ENCODE peak calls at places on chromosomes 5 and 9, in five cellular contexts. R is endothelial cell of umbilical vein, C is vagina, N is transverse colon, L is prostate gland. B is an unnamed sample.

GRCh38 chr9:130766031-130766903 is 68.8 kb upstream of the ABL1 start:
- DNase-seq in R (no peak), C (no peak), N (peak; percentile 55), L (no peak), B (no peak)

GRCh38 chr5:73380052-73380451 is 68.5 kb downstream of the FOXD1 start:
- DNase-seq in R (no peak), C (no peak), N (no peak), L (no peak), B (no peak)

GRCh38 chr9:126335837-126336236 is 9.2 kb downstream of the MVB12B start:
- DNase-seq in R (peak; percentile 40), C (no peak), N (no peak), L (no peak), B (no peak)

GRCh38 chr5:137320056-137321045 is 178.8 kb downstream of the SPOCK1 start:
- DNase-seq in R (peak; percentile 79), C (no peak), N (no peak), L (peak; percentile 49), B (peak; percentile 20)

GRCh38 chr5:27962201-27962600 is 923.8 kb upstream of the CDH9 start:
- DNase-seq in R (no peak), C (no peak), N (no peak), L (no peak), B (no peak)

GRCh38 chr5:66596791-66597757 is 881 bp downstream of the MAST4 start:
- DNase-seq in R (peak; percentile 20), C (no peak), N (peak; percentile 19), L (peak; percentile 93), B (peak; percentile 26)

GRCh38 chr5:136056771-136057335 is 28.1 kb downstream of the TGFBI start:
- DNase-seq in R (no peak), C (no peak), N (no peak), L (no peak), B (no peak)

GRCh38 chr5:181044662-181045305 is 4.7 kb downstream of the BTNL9 start:
- DNase-seq in R (no peak), C (peak; percentile 89), N (no peak), L (no peak), B (no peak)

GRCh38 chr5:117454716-117455212 is 880.1 kb upstream of the SEMA6A start:
- DNase-seq in R (no peak), C (no peak), N (peak; percentile 74), L (peak; percentile 25), B (peak; percentile 51)

GRCh38 chr5:128082551-128083032 is 974 bp upstream of the SLC12A2 start:
- DNase-seq in R (no peak), C (no peak), N (no peak), L (no peak), B (no peak)

GRCh38 chr5:107401470-107402085 is 269.2 kb downstream of the EFNA5 start:
- DNase-seq in R (no peak), C (no peak), N (no peak), L (no peak), B (no peak)

GRCh38 chr9:129544766-129545165 is 76.1 kb downstream of the C9orf50 start:
- DNase-seq in R (no peak), C (no peak), N (no peak), L (no peak), B (no peak)

GRCh38 chr5:39130716-39131115 is 56.5 kb upstream of the RICTOR start:
- DNase-seq in R (no peak), C (no peak), N (no peak), L (no peak), B (no peak)

GRCh38 chr5:140351609-140352334 is 5.4 kb upstream of the HBEGF start:
- DNase-seq in R (peak; percentile 79), C (no peak), N (peak; percentile 46), L (peak; percentile 73), B (no peak)

GRCh38 chr5:132054697-132055440 is 5.6 kb upstream of the IL3 start:
- DNase-seq in R (no peak), C (peak; percentile 82), N (no peak), L (no peak), B (no peak)

GRCh38 chr5:78953092-78953800 is 31.9 kb downstream of the ARSB start:
- DNase-seq in R (no peak), C (no peak), N (no peak), L (no peak), B (no peak)

GRCh38 chr9:99299214-99300102 is 77.4 kb downstream of the SEC61B start:
- DNase-seq in R (peak; percentile 38), C (no peak), N (no peak), L (no peak), B (no peak)

GRCh38 chr5:2183154-2184023 is 300.7 kb upstream of the IRX4 start:
- DNase-seq in R (no peak), C (no peak), N (no peak), L (no peak), B (no peak)

GRCh38 chr5:4531756-4532704 is 608.1 kb upstream of the ADAMTS16 start:
- DNase-seq in R (no peak), C (no peak), N (no peak), L (no peak), B (no peak)

GRCh38 chr5:115295775-115296129 is 702 bp downstream of the CCDC112 start:
- DNase-seq in R (no peak), C (no peak), N (no peak), L (no peak), B (no peak)

GRCh38 chr5:19605846-19606407 is 382.1 kb downstream of the CDH18 start:
- DNase-seq in R (no peak), C (no peak), N (no peak), L (no peak), B (no peak)

GRCh38 chr5:16160706-16161105 is 18.9 kb downstream of the MARCHF11 start:
- DNase-seq in R (peak; percentile 47), C (no peak), N (no peak), L (no peak), B (no peak)

GRCh38 chr5:318931-319601 is 2.4 kb upstream of the AHRR start:
- DNase-seq in R (no peak), C (no peak), N (no peak), L (no peak), B (no peak)

GRCh38 chr9:136082496-136083361 is 12.4 kb downstream of the NACC2 start:
- DNase-seq in R (no peak), C (no peak), N (no peak), L (no peak), B (no peak)

GRCh38 chr5:174837919-174838902 is 113.8 kb downstream of the MSX2 start:
- DNase-seq in R (no peak), C (no peak), N (peak; percentile 7), L (no peak), B (no peak)

GRCh38 chr5:127406326-127407121 is 110.9 kb upstream of the PRRC1 start:
- DNase-seq in R (peak; percentile 9), C (no peak), N (no peak), L (no peak), B (no peak)

GRCh38 chr5:135040331-135041144 is 6.5 kb upstream of the PITX1 start:
- DNase-seq in R (no peak), C (no peak), N (no peak), L (no peak), B (no peak)

DNA sequence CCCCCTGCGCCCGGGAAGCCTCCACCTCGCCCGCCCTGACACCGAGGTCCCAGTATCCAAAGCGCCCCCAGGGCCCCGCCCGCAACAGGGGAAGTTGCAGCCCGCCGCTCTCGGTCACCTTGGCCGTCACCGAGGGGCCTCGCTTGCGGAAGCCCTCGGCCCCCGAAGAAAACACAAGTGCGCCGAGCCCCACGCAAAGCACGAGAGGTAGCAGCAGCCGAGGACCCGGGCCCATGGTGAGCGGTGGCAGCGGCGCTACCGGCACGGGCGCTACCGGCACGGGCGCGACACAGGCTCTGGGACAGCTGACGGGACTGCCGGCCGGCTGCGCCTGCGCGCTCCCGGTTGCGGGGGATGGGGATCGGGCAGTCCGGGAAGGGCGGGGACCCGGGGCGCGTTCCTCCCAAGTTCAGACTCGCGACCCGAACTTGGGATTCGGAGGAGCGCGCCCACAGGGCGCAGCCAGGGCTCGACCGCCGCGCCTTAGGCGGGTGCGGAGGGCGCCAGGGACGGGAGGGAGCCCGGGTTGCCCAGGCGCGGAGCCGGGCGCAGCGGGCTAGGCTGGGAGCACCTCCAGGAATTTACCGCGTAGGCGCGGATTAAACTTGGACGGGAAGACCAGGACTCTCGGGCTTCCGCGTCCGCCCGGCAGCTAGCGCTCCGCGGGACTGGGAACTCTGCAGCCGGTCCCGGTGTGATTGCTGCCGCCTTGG is at the start of gene PPIC:
- DNase-seq in R (peak; percentile 86), C (no peak), N (peak; percentile 91), L (peak; percentile 83), B (peak; percentile 83)
- TF ChIP-seq POLR2AphosphoS5 in R (peak; percentile 74), C (no peak), N (peak; percentile 82), L (peak; percentile 49), B (peak; percentile 45)

DNA sequence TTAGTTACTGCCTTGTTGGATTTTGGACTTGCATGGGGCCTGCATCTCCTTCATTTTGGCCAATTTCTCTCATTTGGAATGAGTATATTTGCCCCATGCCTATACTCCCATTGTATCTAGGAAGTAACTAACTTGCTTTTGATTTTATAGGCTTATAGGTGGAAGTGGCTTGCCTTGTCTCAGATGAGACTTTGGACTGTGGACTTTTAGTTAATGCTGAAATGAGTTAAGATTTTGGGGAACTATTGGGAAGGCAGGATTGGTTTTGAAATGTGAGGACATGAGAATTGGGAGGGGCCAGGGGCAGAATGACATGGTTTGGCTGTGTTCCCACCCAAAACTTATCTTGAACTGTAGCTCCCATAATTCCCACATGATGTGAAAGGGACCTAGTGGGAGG is 42.5 kb upstream of the SMARCA2 start:
- DNase-seq in R (no peak), C (no peak), N (no peak), L (no peak), B (no peak)
- H3K4me3 ChIP-seq in R (no peak overlapping the region), C (no peak overlapping the region), N (no peak overlapping the region), L (no peak overlapping the region), B (no peak overlapping the region)

GRCh38 chr9:106962105-106962504 is 99.1 kb downstream of the ZNF462 start:
- DNase-seq in R (no peak), C (no peak), N (no peak), L (no peak), B (no peak)

GRCh38 chr9:106961623-106962022 is 98.7 kb downstream of the ZNF462 start:
- DNase-seq in R (no peak), C (no peak), N (no peak), L (no peak), B (no peak)

GRCh38 chr9:106956971-106957370 is 94.0 kb downstream of the ZNF462 start:
- DNase-seq in R (no peak), C (no peak), N (no peak), L (no peak), B (no peak)

GRCh38 chr9:106960238-106960637 is 97.3 kb downstream of the ZNF462 start:
- DNase-seq in R (no peak), C (no peak), N (no peak), L (no peak), B (no peak)

DNA sequence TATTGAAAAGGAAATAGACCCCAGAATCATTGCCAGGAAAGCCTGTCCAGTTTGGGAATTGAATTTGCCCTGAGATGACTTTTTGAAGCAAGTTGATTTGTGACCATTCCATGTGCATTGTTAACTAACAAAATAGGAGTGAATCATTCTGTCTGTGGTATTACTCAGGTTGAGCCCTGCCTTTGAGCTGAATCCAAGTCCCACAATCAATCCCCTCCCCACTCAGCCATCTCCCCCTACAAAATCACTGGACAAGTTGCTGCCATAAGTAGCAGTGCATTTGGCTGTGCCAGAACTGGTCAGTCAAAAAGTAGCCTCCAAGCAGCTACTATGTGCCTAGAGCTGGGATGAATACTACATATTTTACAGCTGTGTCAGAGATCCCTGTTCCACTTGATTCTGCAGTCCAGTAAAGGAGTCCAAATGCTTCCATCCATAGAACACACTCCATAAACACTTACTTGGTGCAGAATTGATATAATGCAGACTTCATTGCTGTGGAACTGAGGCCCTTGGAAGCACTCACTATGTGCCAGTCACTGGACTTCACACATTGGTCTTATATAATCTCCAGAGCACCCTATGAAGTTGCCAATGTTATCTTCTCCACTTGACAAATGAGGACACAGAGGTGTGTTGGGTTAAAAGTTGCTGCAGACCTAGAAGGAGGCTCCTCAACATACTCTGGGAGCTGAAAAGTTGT is 96.1 kb downstream of the ZNF462 start:
- DNase-seq in R (no peak), C (no peak), N (no peak), L (no peak), B (no peak)
- TF ChIP-seq POLR2AphosphoS5 in R (no peak), C (no peak), N (no peak), L (no peak), B (no peak)

GRCh38 chr9:15329539-15330109 is 22.6 kb upstream of the TTC39B start:
- DNase-seq in R (no peak), C (no peak), N (no peak), L (no peak), B (no peak)
- H3K4me3 ChIP-seq in R (no peak overlapping the region), C (no peak overlapping the region), N (no peak overlapping the region), L (no peak overlapping the region), B (no peak overlapping the region)

B was measured in breast epithelium.